ENCODE peak calls at places on chromosome 22, in nine cellular contexts. One of them, this sample, is unnamed.

GRCh38 chr22:19143967-19144400 is 467 bp downstream of the ESS2 start:
- DNase-seq in fibroblast of the aortic adventitia: peak
- DNase-seq in hippocampal formation: no peak
- DNase-seq in left lung: no peak
- DNase-seq in activated CD4-positive, CD25-positive, alpha-beta regulatory T cell treated with anti-CD3 and anti-CD28 coated beads, Interleukin-2, amount 50 U/mL, for 72 hours: no peak
- DNase-seq in IMR-90: peak
- DNase-seq in activated CD4-positive, alpha-beta T cell treated with anti-CD3 and anti-CD28 coated beads, Interleukin-2, amount 10 ng/mL, durations not matched to agents 7 days and 5 days: peak
- DNase-seq in T follicular helper cell: no peak
- DNase-seq in GM20000: peak
- DNase-seq in this sample: no peak

GRCh38 chr22:19115628-19116027 is 6.6 kb downstream of the DGCR2 start:
- DNase-seq in GM20000: no peak
- DNase-seq in activated CD4-positive, alpha-beta T cell treated with anti-CD3 and anti-CD28 coated beads, Interleukin-2, amount 10 ng/mL, durations not matched to agents 7 days and 5 days: no peak
- DNase-seq in hippocampal formation: no peak
- DNase-seq in T follicular helper cell: no peak
- DNase-seq in left lung: no peak
- DNase-seq in activated CD4-positive, CD25-positive, alpha-beta regulatory T cell treated with anti-CD3 and anti-CD28 coated beads, Interleukin-2, amount 50 U/mL, for 72 hours: no peak
- DNase-seq in fibroblast of the aortic adventitia: no peak
- DNase-seq in IMR-90: no peak
- DNase-seq in this sample: no peak

GRCh38 chr22:25987948-25988347 is 181.3 kb upstream of the SEZ6L start:
- DNase-seq in T follicular helper cell: no peak
- DNase-seq in fibroblast of the aortic adventitia: no peak
- DNase-seq in left lung: no peak
- DNase-seq in activated CD4-positive, alpha-beta T cell treated with anti-CD3 and anti-CD28 coated beads, Interleukin-2, amount 10 ng/mL, durations not matched to agents 7 days and 5 days: no peak
- DNase-seq in IMR-90: no peak
- DNase-seq in GM20000: peak
- DNase-seq in hippocampal formation: no peak
- DNase-seq in activated CD4-positive, CD25-positive, alpha-beta regulatory T cell treated with anti-CD3 and anti-CD28 coated beads, Interleukin-2, amount 50 U/mL, for 72 hours: no peak
- DNase-seq in this sample: no peak

GRCh38 chr22:45758603-45759002 is 87.0 kb downstream of the ATXN10 start:
- DNase-seq in fibroblast of the aortic adventitia: no peak
- DNase-seq in GM20000: no peak
- DNase-seq in IMR-90: no peak
- DNase-seq in activated CD4-positive, CD25-positive, alpha-beta regulatory T cell treated with anti-CD3 and anti-CD28 coated beads, Interleukin-2, amount 50 U/mL, for 72 hours: no peak
- DNase-seq in activated CD4-positive, alpha-beta T cell treated with anti-CD3 and anti-CD28 coated beads, Interleukin-2, amount 10 ng/mL, durations not matched to agents 7 days and 5 days: no peak
- DNase-seq in left lung: no peak
- DNase-seq in hippocampal formation: no peak
- DNase-seq in T follicular helper cell: no peak
- DNase-seq in this sample: no peak

GRCh38 chr22:29138556-29138955 is 65.7 kb downstream of the KREMEN1 start:
- DNase-seq in hippocampal formation: no peak
- DNase-seq in activated CD4-positive, alpha-beta T cell treated with anti-CD3 and anti-CD28 coated beads, Interleukin-2, amount 10 ng/mL, durations not matched to agents 7 days and 5 days: no peak
- DNase-seq in T follicular helper cell: no peak
- DNase-seq in fibroblast of the aortic adventitia: no peak
- DNase-seq in activated CD4-positive, CD25-positive, alpha-beta regulatory T cell treated with anti-CD3 and anti-CD28 coated beads, Interleukin-2, amount 50 U/mL, for 72 hours: no peak
- DNase-seq in GM20000: no peak
- DNase-seq in IMR-90: no peak
- DNase-seq in left lung: no peak
- DNase-seq in this sample: no peak

GRCh38 chr22:18126606-18127005 is 16.0 kb downstream of the TUBA8 start:
- DNase-seq in hippocampal formation: no peak
- DNase-seq in IMR-90: no peak
- DNase-seq in left lung: no peak
- DNase-seq in GM20000: no peak
- DNase-seq in T follicular helper cell: no peak
- DNase-seq in activated CD4-positive, CD25-positive, alpha-beta regulatory T cell treated with anti-CD3 and anti-CD28 coated beads, Interleukin-2, amount 50 U/mL, for 72 hours: no peak
- DNase-seq in fibroblast of the aortic adventitia: no peak
- DNase-seq in activated CD4-positive, alpha-beta T cell treated with anti-CD3 and anti-CD28 coated beads, Interleukin-2, amount 10 ng/mL, durations not matched to agents 7 days and 5 days: no peak
- DNase-seq in this sample: no peak

GRCh38 chr22:50000587-50001387 is 11.8 kb downstream of the IL17REL start:
- DNase-seq in activated CD4-positive, alpha-beta T cell treated with anti-CD3 and anti-CD28 coated beads, Interleukin-2, amount 10 ng/mL, durations not matched to agents 7 days and 5 days: no peak
- DNase-seq in left lung: no peak
- DNase-seq in GM20000: no peak
- DNase-seq in activated CD4-positive, CD25-positive, alpha-beta regulatory T cell treated with anti-CD3 and anti-CD28 coated beads, Interleukin-2, amount 50 U/mL, for 72 hours: no peak
- DNase-seq in T follicular helper cell: no peak
- DNase-seq in hippocampal formation: no peak
- DNase-seq in IMR-90: no peak
- DNase-seq in fibroblast of the aortic adventitia: no peak
- DNase-seq in this sample: no peak

GRCh38 chr22:49862408-49862776 is 8.7 kb downstream of the ZBED4 start:
- DNase-seq in fibroblast of the aortic adventitia: peak
- DNase-seq in left lung: peak
- DNase-seq in hippocampal formation: no peak
- DNase-seq in T follicular helper cell: no peak
- DNase-seq in activated CD4-positive, alpha-beta T cell treated with anti-CD3 and anti-CD28 coated beads, Interleukin-2, amount 10 ng/mL, durations not matched to agents 7 days and 5 days: no peak
- DNase-seq in IMR-90: no peak
- DNase-seq in activated CD4-positive, CD25-positive, alpha-beta regulatory T cell treated with anti-CD3 and anti-CD28 coated beads, Interleukin-2, amount 50 U/mL, for 72 hours: no peak
- DNase-seq in GM20000: no peak
- DNase-seq in this sample: no peak

GRCh38 chr22:26079009-26079408 is 90.3 kb upstream of the SEZ6L start:
- DNase-seq in activated CD4-positive, alpha-beta T cell treated with anti-CD3 and anti-CD28 coated beads, Interleukin-2, amount 10 ng/mL, durations not matched to agents 7 days and 5 days: no peak
- DNase-seq in GM20000: no peak
- DNase-seq in hippocampal formation: no peak
- DNase-seq in left lung: no peak
- DNase-seq in activated CD4-positive, CD25-positive, alpha-beta regulatory T cell treated with anti-CD3 and anti-CD28 coated beads, Interleukin-2, amount 50 U/mL, for 72 hours: no peak
- DNase-seq in T follicular helper cell: no peak
- DNase-seq in fibroblast of the aortic adventitia: no peak
- DNase-seq in IMR-90: no peak
- DNase-seq in this sample: no peak

GRCh38 chr22:41596776-41597634 is 7.4 kb upstream of the PMM1 start:
- DNase-seq in fibroblast of the aortic adventitia: peak
- DNase-seq in hippocampal formation: peak
- DNase-seq in T follicular helper cell: no peak
- DNase-seq in activated CD4-positive, CD25-positive, alpha-beta regulatory T cell treated with anti-CD3 and anti-CD28 coated beads, Interleukin-2, amount 50 U/mL, for 72 hours: no peak
- DNase-seq in activated CD4-positive, alpha-beta T cell treated with anti-CD3 and anti-CD28 coated beads, Interleukin-2, amount 10 ng/mL, durations not matched to agents 7 days and 5 days: peak
- DNase-seq in IMR-90: peak
- DNase-seq in left lung: peak
- DNase-seq in GM20000: peak
- DNase-seq in this sample: no peak

GRCh38 chr22:22371031-22371541 is 126.5 kb downstream of the VPREB1 start:
- DNase-seq in IMR-90: no peak
- DNase-seq in activated CD4-positive, alpha-beta T cell treated with anti-CD3 and anti-CD28 coated beads, Interleukin-2, amount 10 ng/mL, durations not matched to agents 7 days and 5 days: no peak
- DNase-seq in activated CD4-positive, CD25-positive, alpha-beta regulatory T cell treated with anti-CD3 and anti-CD28 coated beads, Interleukin-2, amount 50 U/mL, for 72 hours: no peak
- DNase-seq in left lung: no peak
- DNase-seq in GM20000: no peak
- DNase-seq in fibroblast of the aortic adventitia: no peak
- DNase-seq in hippocampal formation: peak
- DNase-seq in T follicular helper cell: no peak
- DNase-seq in this sample: no peak

GRCh38 chr22:42434748-42435425 is 2.7 kb upstream of the NFAM1 start:
- DNase-seq in activated CD4-positive, CD25-positive, alpha-beta regulatory T cell treated with anti-CD3 and anti-CD28 coated beads, Interleukin-2, amount 50 U/mL, for 72 hours: no peak
- DNase-seq in fibroblast of the aortic adventitia: no peak
- DNase-seq in T follicular helper cell: no peak
- DNase-seq in left lung: no peak
- DNase-seq in activated CD4-positive, alpha-beta T cell treated with anti-CD3 and anti-CD28 coated beads, Interleukin-2, amount 10 ng/mL, durations not matched to agents 7 days and 5 days: no peak
- DNase-seq in hippocampal formation: no peak
- DNase-seq in IMR-90: no peak
- DNase-seq in GM20000: no peak
- DNase-seq in this sample: no peak

GRCh38 chr22:46031965-46032851 is 55.2 kb upstream of the WNT7B start:
- DNase-seq in left lung: peak
- DNase-seq in T follicular helper cell: no peak
- DNase-seq in GM20000: no peak
- DNase-seq in activated CD4-positive, CD25-positive, alpha-beta regulatory T cell treated with anti-CD3 and anti-CD28 coated beads, Interleukin-2, amount 50 U/mL, for 72 hours: peak
- DNase-seq in IMR-90: no peak
- DNase-seq in fibroblast of the aortic adventitia: no peak
- DNase-seq in activated CD4-positive, alpha-beta T cell treated with anti-CD3 and anti-CD28 coated beads, Interleukin-2, amount 10 ng/mL, durations not matched to agents 7 days and 5 days: no peak
- DNase-seq in hippocampal formation: no peak
- DNase-seq in this sample: no peak

GRCh38 chr22:28983788-28984441 is 77.7 kb downstream of the C22orf31 start:
- DNase-seq in IMR-90: no peak
- DNase-seq in T follicular helper cell: no peak
- DNase-seq in hippocampal formation: no peak
- DNase-seq in GM20000: no peak
- DNase-seq in activated CD4-positive, alpha-beta T cell treated with anti-CD3 and anti-CD28 coated beads, Interleukin-2, amount 10 ng/mL, durations not matched to agents 7 days and 5 days: no peak
- DNase-seq in fibroblast of the aortic adventitia: peak
- DNase-seq in activated CD4-positive, CD25-positive, alpha-beta regulatory T cell treated with anti-CD3 and anti-CD28 coated beads, Interleukin-2, amount 50 U/mL, for 72 hours: no peak
- DNase-seq in left lung: no peak
- DNase-seq in this sample: no peak

GRCh38 chr22:37145415-37146385 is 4.0 kb downstream of the IL2RB start:
- DNase-seq in IMR-90: peak
- DNase-seq in left lung: no peak
- DNase-seq in activated CD4-positive, CD25-positive, alpha-beta regulatory T cell treated with anti-CD3 and anti-CD28 coated beads, Interleukin-2, amount 50 U/mL, for 72 hours: no peak
- DNase-seq in hippocampal formation: no peak
- DNase-seq in GM20000: no peak
- DNase-seq in activated CD4-positive, alpha-beta T cell treated with anti-CD3 and anti-CD28 coated beads, Interleukin-2, amount 10 ng/mL, durations not matched to agents 7 days and 5 days: no peak
- DNase-seq in T follicular helper cell: no peak
- DNase-seq in fibroblast of the aortic adventitia: no peak
- DNase-seq in this sample: no peak

GRCh38 chr22:50169774-50170341 is 673 bp upstream of the PANX2 start:
- DNase-seq in hippocampal formation: no peak
- DNase-seq in activated CD4-positive, alpha-beta T cell treated with anti-CD3 and anti-CD28 coated beads, Interleukin-2, amount 10 ng/mL, durations not matched to agents 7 days and 5 days: peak
- DNase-seq in left lung: peak
- DNase-seq in activated CD4-positive, CD25-positive, alpha-beta regulatory T cell treated with anti-CD3 and anti-CD28 coated beads, Interleukin-2, amount 50 U/mL, for 72 hours: peak
- DNase-seq in fibroblast of the aortic adventitia: peak
- DNase-seq in IMR-90: no peak
- DNase-seq in T follicular helper cell: no peak
- DNase-seq in GM20000: peak
- DNase-seq in this sample: no peak

GRCh38 chr22:43812890-43813289 is 785 bp upstream of the EFCAB6 start:
- DNase-seq in GM20000: no peak
- DNase-seq in IMR-90: no peak
- DNase-seq in fibroblast of the aortic adventitia: no peak
- DNase-seq in left lung: no peak
- DNase-seq in activated CD4-positive, alpha-beta T cell treated with anti-CD3 and anti-CD28 coated beads, Interleukin-2, amount 10 ng/mL, durations not matched to agents 7 days and 5 days: no peak
- DNase-seq in T follicular helper cell: no peak
- DNase-seq in activated CD4-positive, CD25-positive, alpha-beta regulatory T cell treated with anti-CD3 and anti-CD28 coated beads, Interleukin-2, amount 50 U/mL, for 72 hours: no peak
- DNase-seq in hippocampal formation: no peak
- DNase-seq in this sample: peak

GRCh38 chr22:40009231-40009769 is 14.5 kb downstream of the FAM83F start:
- DNase-seq in hippocampal formation: no peak
- DNase-seq in activated CD4-positive, CD25-positive, alpha-beta regulatory T cell treated with anti-CD3 and anti-CD28 coated beads, Interleukin-2, amount 50 U/mL, for 72 hours: no peak
- DNase-seq in left lung: no peak
- DNase-seq in IMR-90: peak
- DNase-seq in activated CD4-positive, alpha-beta T cell treated with anti-CD3 and anti-CD28 coated beads, Interleukin-2, amount 10 ng/mL, durations not matched to agents 7 days and 5 days: no peak
- DNase-seq in T follicular helper cell: no peak
- DNase-seq in GM20000: no peak
- DNase-seq in fibroblast of the aortic adventitia: no peak
- DNase-seq in this sample: no peak

GRCh38 chr22:30731658-30732057 is 37.0 kb downstream of the OSBP2 start:
- DNase-seq in left lung: no peak
- DNase-seq in activated CD4-positive, alpha-beta T cell treated with anti-CD3 and anti-CD28 coated beads, Interleukin-2, amount 10 ng/mL, durations not matched to agents 7 days and 5 days: no peak
- DNase-seq in IMR-90: no peak
- DNase-seq in T follicular helper cell: no peak
- DNase-seq in GM20000: no peak
- DNase-seq in hippocampal formation: no peak
- DNase-seq in activated CD4-positive, CD25-positive, alpha-beta regulatory T cell treated with anti-CD3 and anti-CD28 coated beads, Interleukin-2, amount 50 U/mL, for 72 hours: no peak
- DNase-seq in fibroblast of the aortic adventitia: no peak
- DNase-seq in this sample: no peak

GRCh38 chr22:20644071-20644642 is 129.8 kb upstream of the SERPIND1 start:
- DNase-seq in fibroblast of the aortic adventitia: no peak
- DNase-seq in GM20000: no peak
- DNase-seq in IMR-90: no peak
- DNase-seq in hippocampal formation: no peak
- DNase-seq in activated CD4-positive, alpha-beta T cell treated with anti-CD3 and anti-CD28 coated beads, Interleukin-2, amount 10 ng/mL, durations not matched to agents 7 days and 5 days: no peak
- DNase-seq in activated CD4-positive, CD25-positive, alpha-beta regulatory T cell treated with anti-CD3 and anti-CD28 coated beads, Interleukin-2, amount 50 U/mL, for 72 hours: no peak
- DNase-seq in T follicular helper cell: no peak
- DNase-seq in left lung: no peak
- DNase-seq in this sample: no peak

GRCh38 chr22:40541300-40541699 is 95.2 kb downstream of the MRTFA start:
- DNase-seq in hippocampal formation: no peak
- DNase-seq in IMR-90: no peak
- DNase-seq in GM20000: no peak
- DNase-seq in fibroblast of the aortic adventitia: no peak
- DNase-seq in T follicular helper cell: no peak
- DNase-seq in left lung: no peak
- DNase-seq in activated CD4-positive, alpha-beta T cell treated with anti-CD3 and anti-CD28 coated beads, Interleukin-2, amount 10 ng/mL, durations not matched to agents 7 days and 5 days: peak
- DNase-seq in activated CD4-positive, CD25-positive, alpha-beta regulatory T cell treated with anti-CD3 and anti-CD28 coated beads, Interleukin-2, amount 50 U/mL, for 72 hours: no peak
- DNase-seq in this sample: no peak

GRCh38 chr22:17368727-17369552 is at the start of gene CECR2:
- DNase-seq in hippocampal formation: peak
- DNase-seq in activated CD4-positive, CD25-positive, alpha-beta regulatory T cell treated with anti-CD3 and anti-CD28 coated beads, Interleukin-2, amount 50 U/mL, for 72 hours: no peak
- DNase-seq in left lung: peak
- DNase-seq in fibroblast of the aortic adventitia: no peak
- DNase-seq in GM20000: peak
- DNase-seq in activated CD4-positive, alpha-beta T cell treated with anti-CD3 and anti-CD28 coated beads, Interleukin-2, amount 10 ng/mL, durations not matched to agents 7 days and 5 days: no peak
- DNase-seq in T follicular helper cell: no peak
- DNase-seq in IMR-90: no peak
- DNase-seq in this sample: peak